ENCODE peak calls at places on chromosome 3, in six cellular contexts. One of them, this sample, is unnamed.

GRCh38 chr3:189132125-189132744 is 39.5 kb upstream of the TPRG1 start:
- DNase-seq in uterus: peak
- DNase-seq in cardiac muscle cell: peak
- DNase-seq in tibial artery: peak
- DNase-seq in astrocyte of the cerebellum: peak
- DNase-seq in fibroblast of pulmonary artery: peak
- DNase-seq in this sample: peak

GRCh38 chr3:62604746-62605351 is 231.5 kb upstream of the FEZF2 start:
- DNase-seq in astrocyte of the cerebellum: no peak
- DNase-seq in cardiac muscle cell: no peak
- DNase-seq in fibroblast of pulmonary artery: no peak
- DNase-seq in tibial artery: no peak
- DNase-seq in uterus: no peak
- DNase-seq in this sample: no peak

GRCh38 chr3:51384145-51384729 is 854 bp upstream of the MANF start:
- DNase-seq in fibroblast of pulmonary artery: no peak
- DNase-seq in uterus: no peak
- DNase-seq in astrocyte of the cerebellum: no peak
- DNase-seq in tibial artery: peak
- DNase-seq in cardiac muscle cell: no peak
- DNase-seq in this sample: no peak

GRCh38 chr3:177673105-177673804 is 476.0 kb upstream of the TBL1XR1 start:
- DNase-seq in uterus: no peak
- DNase-seq in tibial artery: peak
- DNase-seq in fibroblast of pulmonary artery: peak
- DNase-seq in cardiac muscle cell: peak
- DNase-seq in astrocyte of the cerebellum: peak
- DNase-seq in this sample: no peak

GRCh38 chr3:109081746-109082510 is 36.0 kb downstream of the MORC1 start:
- DNase-seq in uterus: no peak
- DNase-seq in astrocyte of the cerebellum: peak
- DNase-seq in cardiac muscle cell: peak
- DNase-seq in fibroblast of pulmonary artery: peak
- DNase-seq in tibial artery: no peak
- DNase-seq in this sample: no peak

GRCh38 chr3:12954891-12955650 is 113.7 kb upstream of the RPL32 start:
- DNase-seq in fibroblast of pulmonary artery: no peak
- DNase-seq in astrocyte of the cerebellum: no peak
- DNase-seq in tibial artery: peak
- DNase-seq in uterus: peak
- DNase-seq in cardiac muscle cell: peak
- DNase-seq in this sample: peak

GRCh38 chr3:116392291-116392690 is 53.0 kb downstream of the LSAMP start:
- DNase-seq in uterus: no peak
- DNase-seq in cardiac muscle cell: no peak
- DNase-seq in fibroblast of pulmonary artery: no peak
- DNase-seq in astrocyte of the cerebellum: no peak
- DNase-seq in tibial artery: no peak
- DNase-seq in this sample: no peak

GRCh38 chr3:90091557-90091956 is 984.1 kb downstream of the EPHA3 start:
- DNase-seq in astrocyte of the cerebellum: peak
- DNase-seq in uterus: no peak
- DNase-seq in cardiac muscle cell: peak
- DNase-seq in tibial artery: no peak
- DNase-seq in fibroblast of pulmonary artery: peak
- DNase-seq in this sample: no peak

GRCh38 chr3:18258492-18258891 is 166.6 kb downstream of the SATB1 start:
- DNase-seq in astrocyte of the cerebellum: no peak
- DNase-seq in tibial artery: no peak
- DNase-seq in uterus: no peak
- DNase-seq in fibroblast of pulmonary artery: no peak
- DNase-seq in cardiac muscle cell: no peak
- DNase-seq in this sample: no peak

GRCh38 chr3:126895178-126896066 is 87.5 kb upstream of the PLXNA1 start:
- DNase-seq in fibroblast of pulmonary artery: peak
- DNase-seq in cardiac muscle cell: peak
- DNase-seq in uterus: no peak
- DNase-seq in tibial artery: peak
- DNase-seq in astrocyte of the cerebellum: no peak
- DNase-seq in this sample: no peak

GRCh38 chr3:69864751-69865150 is 125.5 kb downstream of the MITF start:
- DNase-seq in uterus: no peak
- DNase-seq in fibroblast of pulmonary artery: no peak
- DNase-seq in cardiac muscle cell: no peak
- DNase-seq in astrocyte of the cerebellum: no peak
- DNase-seq in tibial artery: no peak
- DNase-seq in this sample: no peak

GRCh38 chr3:196740476-196741400 is 1.1 kb downstream of the PAK2 start:
- DNase-seq in astrocyte of the cerebellum: no peak
- DNase-seq in fibroblast of pulmonary artery: peak
- DNase-seq in uterus: peak
- DNase-seq in tibial artery: no peak
- DNase-seq in cardiac muscle cell: peak
- DNase-seq in this sample: no peak

GRCh38 chr3:135851201-135852061 is 114.1 kb upstream of the PPP2R3A start:
- DNase-seq in cardiac muscle cell: no peak
- DNase-seq in tibial artery: no peak
- DNase-seq in uterus: no peak
- DNase-seq in fibroblast of pulmonary artery: no peak
- DNase-seq in astrocyte of the cerebellum: peak
- DNase-seq in this sample: no peak

GRCh38 chr3:126569390-126569975 is 10.8 kb upstream of the C3orf22 start:
- DNase-seq in uterus: no peak
- DNase-seq in tibial artery: no peak
- DNase-seq in cardiac muscle cell: no peak
- DNase-seq in fibroblast of pulmonary artery: no peak
- DNase-seq in astrocyte of the cerebellum: no peak
- DNase-seq in this sample: no peak

GRCh38 chr3:26613999-26614398 is 8.6 kb upstream of the LRRC3B start:
- DNase-seq in uterus: no peak
- DNase-seq in cardiac muscle cell: no peak
- DNase-seq in tibial artery: no peak
- DNase-seq in fibroblast of pulmonary artery: no peak
- DNase-seq in astrocyte of the cerebellum: no peak
- DNase-seq in this sample: no peak

DNA sequence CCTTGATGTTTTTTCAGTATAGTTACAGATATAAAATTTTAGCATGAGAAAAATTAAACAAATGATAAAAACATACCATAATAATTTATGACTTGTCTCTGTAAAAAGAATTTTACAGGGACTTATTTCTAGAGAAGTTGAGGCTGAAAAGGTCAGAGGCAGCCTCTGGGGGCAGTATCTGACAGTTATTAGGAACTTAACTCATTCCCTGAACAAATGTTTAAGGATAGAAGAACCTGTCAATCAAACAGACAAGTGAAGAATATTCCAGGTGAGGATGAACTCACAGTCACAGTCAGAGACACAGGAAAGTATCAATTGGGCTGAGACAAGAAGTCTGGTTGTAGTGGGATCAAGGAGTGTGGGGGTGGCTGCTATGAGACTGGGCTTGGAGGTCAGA is 7.3 kb downstream of the MYLK start:
- DNase-seq in fibroblast of pulmonary artery: no peak
- DNase-seq in uterus: no peak
- DNase-seq in cardiac muscle cell: no peak
- DNase-seq in tibial artery: no peak
- DNase-seq in astrocyte of the cerebellum: no peak
- DNase-seq in this sample: no peak
- TF ChIP-seq CTCF in fibroblast of pulmonary artery: peak
- TF ChIP-seq CTCF in uterus: no peak
- TF ChIP-seq CTCF in cardiac muscle cell: peak
- TF ChIP-seq CTCF in tibial artery: no peak
- TF ChIP-seq CTCF in astrocyte of the cerebellum: peak
- TF ChIP-seq CTCF in this sample: no peak

DNA sequence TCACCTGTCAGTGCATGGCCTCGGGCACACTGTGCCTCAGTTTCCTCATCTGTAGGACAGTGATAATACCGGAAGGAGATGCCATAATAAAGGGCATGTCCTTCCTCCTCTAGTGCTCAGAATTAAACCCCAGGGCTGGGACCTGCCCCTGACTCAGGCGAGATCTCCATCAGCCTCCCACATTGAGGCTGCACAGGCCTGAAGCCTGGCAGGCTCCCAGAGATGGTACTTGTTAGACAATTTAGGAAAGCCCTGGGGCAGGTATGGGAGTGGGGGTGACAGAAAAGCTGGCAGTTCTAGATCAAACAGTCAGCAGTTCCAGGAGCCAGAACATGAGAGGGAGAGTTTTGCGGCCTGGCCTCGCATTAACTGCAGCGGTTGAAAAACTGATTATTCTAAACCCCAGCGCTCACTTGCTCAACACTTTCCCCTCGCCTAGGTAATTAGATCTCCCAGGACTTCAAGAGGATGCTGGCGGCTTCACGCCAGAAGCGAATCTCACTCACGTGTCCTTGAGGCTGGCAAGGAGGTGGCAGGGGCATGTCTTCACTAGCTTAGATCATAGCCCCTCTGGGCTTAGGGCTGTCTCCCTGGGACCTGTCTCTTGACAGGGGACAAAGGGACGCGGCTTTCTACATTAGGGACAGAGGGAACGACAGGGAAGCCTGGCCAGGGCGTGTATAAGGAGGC is 73.1 kb downstream of the ATP2B2 start:
- DNase-seq in uterus: no peak
- DNase-seq in astrocyte of the cerebellum: no peak
- DNase-seq in tibial artery: no peak
- DNase-seq in fibroblast of pulmonary artery: no peak
- DNase-seq in cardiac muscle cell: no peak
- DNase-seq in this sample: no peak
- H3K4me3 ChIP-seq in uterus: no peak
- H3K4me3 ChIP-seq in astrocyte of the cerebellum: no peak
- H3K4me3 ChIP-seq in tibial artery: no peak
- H3K4me3 ChIP-seq in fibroblast of pulmonary artery: no peak
- H3K4me3 ChIP-seq in cardiac muscle cell: no peak
- H3K4me3 ChIP-seq in this sample: no peak

DNA sequence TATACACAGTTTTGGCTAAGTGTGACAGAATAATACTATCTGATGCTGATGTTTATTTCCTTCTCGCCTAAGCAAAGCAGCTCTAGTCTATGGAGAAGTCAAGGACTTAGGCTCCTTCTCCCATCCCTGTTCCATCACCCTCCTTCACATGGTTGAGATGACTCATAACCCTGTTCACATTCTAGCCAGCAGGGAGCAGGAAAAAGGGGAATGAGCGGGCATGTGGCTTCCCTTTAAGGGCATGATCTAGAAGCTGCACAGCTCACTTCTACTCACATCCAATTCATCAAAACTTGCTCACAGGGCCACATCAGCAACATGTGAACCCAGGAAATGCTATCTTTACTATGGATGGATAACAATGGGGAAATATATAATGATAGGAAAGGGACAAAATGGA is 40.9 kb downstream of the CBLB start:
- DNase-seq in cardiac muscle cell: peak
- DNase-seq in astrocyte of the cerebellum: peak
- DNase-seq in fibroblast of pulmonary artery: peak
- DNase-seq in uterus: peak
- DNase-seq in tibial artery: peak
- DNase-seq in this sample: no peak
- TF ChIP-seq CTCF in cardiac muscle cell: peak
- TF ChIP-seq CTCF in astrocyte of the cerebellum: peak
- TF ChIP-seq CTCF in fibroblast of pulmonary artery: peak
- TF ChIP-seq CTCF in uterus: no peak
- TF ChIP-seq CTCF in tibial artery: peak
- TF ChIP-seq CTCF in this sample: no peak

GRCh38 chr3:61564405-61565059 is 3.2 kb downstream of the PTPRG start:
- DNase-seq in fibroblast of pulmonary artery: peak
- DNase-seq in tibial artery: peak
- DNase-seq in cardiac muscle cell: peak
- DNase-seq in astrocyte of the cerebellum: peak
- DNase-seq in uterus: peak
- DNase-seq in this sample: peak
- H3K4me3 ChIP-seq in fibroblast of pulmonary artery: peak
- H3K4me3 ChIP-seq in tibial artery: peak
- H3K4me3 ChIP-seq in cardiac muscle cell: peak
- H3K4me3 ChIP-seq in astrocyte of the cerebellum: peak
- H3K4me3 ChIP-seq in uterus: peak
- H3K4me3 ChIP-seq in this sample: peak

DNA sequence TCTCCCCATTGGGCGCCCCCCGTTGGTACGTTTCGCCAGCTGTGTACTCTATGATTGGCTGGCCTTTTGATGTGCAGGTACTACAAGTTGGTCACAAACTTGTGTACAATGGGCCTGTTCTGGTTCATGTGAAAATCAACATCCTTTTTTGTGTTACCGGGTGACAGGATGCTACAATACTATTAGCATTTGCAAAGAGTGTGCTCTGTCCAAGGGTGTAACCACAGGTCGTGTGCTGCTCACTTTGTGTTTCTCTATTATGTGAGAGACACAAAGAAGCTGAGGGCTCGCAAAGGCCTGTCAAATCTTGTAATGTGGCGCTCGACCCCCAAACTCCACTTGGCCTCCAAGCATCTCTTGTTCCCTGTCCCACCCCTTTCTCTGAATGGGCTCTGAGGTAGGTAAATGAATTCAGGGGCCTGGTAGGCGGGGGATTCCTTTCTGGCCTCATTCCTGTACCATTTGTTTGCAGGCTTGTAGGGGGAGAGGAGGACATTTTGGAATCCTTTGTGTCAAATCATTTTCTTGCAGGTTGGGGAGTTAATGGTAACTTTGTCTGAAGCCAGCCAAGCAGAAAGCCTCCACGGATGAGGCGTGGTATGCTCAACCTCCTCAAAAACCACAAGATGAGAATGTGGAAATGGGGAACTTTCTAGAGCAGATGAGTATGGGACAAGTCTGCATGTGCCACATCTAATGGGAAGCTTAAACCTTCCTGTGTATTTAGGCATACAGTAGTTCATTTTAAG is 109.1 kb downstream of the OPA1 start:
- DNase-seq in cardiac muscle cell: no peak
- DNase-seq in uterus: no peak
- DNase-seq in fibroblast of pulmonary artery: no peak
- DNase-seq in astrocyte of the cerebellum: peak
- DNase-seq in tibial artery: no peak
- DNase-seq in this sample: no peak
- TF ChIP-seq CTCF in cardiac muscle cell: no peak
- TF ChIP-seq CTCF in uterus: no peak
- TF ChIP-seq CTCF in fibroblast of pulmonary artery: no peak
- TF ChIP-seq CTCF in astrocyte of the cerebellum: no peak
- TF ChIP-seq CTCF in tibial artery: no peak
- TF ChIP-seq CTCF in this sample: no peak

DNA sequence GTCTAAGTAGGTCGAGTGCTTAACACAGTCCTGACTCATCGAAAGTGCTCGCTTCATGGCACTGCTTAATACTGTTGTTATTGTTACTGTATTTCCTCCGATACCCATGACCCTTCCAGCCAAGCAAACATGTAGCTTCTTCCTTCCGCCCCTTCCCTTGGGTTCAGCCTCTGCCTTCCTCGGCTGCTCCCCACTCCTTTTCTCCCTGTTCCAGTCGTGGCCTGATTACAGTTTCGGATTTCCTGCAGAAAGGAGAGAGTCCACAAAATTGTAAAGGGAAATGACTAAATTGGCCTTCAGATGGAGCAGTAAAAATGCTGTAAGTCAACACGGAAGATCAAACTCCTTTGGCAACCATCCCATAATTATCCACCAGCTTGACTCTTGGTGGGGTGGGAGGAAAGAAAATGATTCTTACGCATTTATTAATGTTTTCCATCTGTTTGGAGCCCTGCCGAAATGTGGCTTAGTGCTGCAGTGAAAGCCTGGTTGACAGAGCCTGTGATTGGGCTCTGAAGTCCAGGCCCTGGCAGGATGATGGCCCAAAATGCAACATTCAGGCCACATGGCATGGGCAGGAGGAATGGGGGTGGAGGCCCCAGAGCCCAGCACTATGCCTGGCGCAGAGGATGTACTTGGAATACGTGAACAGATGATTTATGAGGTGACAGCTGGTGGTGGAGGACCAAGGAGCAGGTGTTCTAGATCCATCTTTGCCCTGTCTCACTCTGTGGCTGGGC is 37.6 kb downstream of the FAM3D start:
- DNase-seq in uterus: peak
- DNase-seq in fibroblast of pulmonary artery: peak
- DNase-seq in cardiac muscle cell: peak
- DNase-seq in tibial artery: peak
- DNase-seq in astrocyte of the cerebellum: peak
- DNase-seq in this sample: no peak
- H3K4me3 ChIP-seq in uterus: no peak
- H3K4me3 ChIP-seq in fibroblast of pulmonary artery: peak
- H3K4me3 ChIP-seq in cardiac muscle cell: no peak
- H3K4me3 ChIP-seq in tibial artery: no peak
- H3K4me3 ChIP-seq in astrocyte of the cerebellum: no peak
- H3K4me3 ChIP-seq in this sample: peak